ENCODE peak calls at places on chromosomes 6 and 20, in ten cellular contexts. Q is A549; B is non-pigmented ciliary epithelial cell; O is body of pancreas; C is stimulated activated CD4-positive, alpha-beta T cell treated with anti-CD3 and anti-CD28 coated beads, TNF-alpha, amount 100 ng/mL, for 1 hour; G is EL; T is adrenal gland; D is endodermal cell; R is activated T-cell treated with anti-CD3 and anti-CD28 coated beads, Interleukin-2, amount 50 U/mL, for 72 hours; E is COR-L47. P is an unnamed sample.

GRCh38 chr6:10720229-10720959 is 2.5 kb upstream of the TMEM14C start:
- DNase-seq in Q (no peak), D (no peak), O (peak), G (peak), R (peak), C (peak), T (peak), B (no peak), E (peak), P (peak)

GRCh38 chr6:37316071-37316470 is 37.7 kb upstream of the RNF8 start:
- DNase-seq in B (no peak), D (no peak), O (no peak), R (no peak), G (no peak), T (no peak), Q (no peak), E (no peak), C (no peak), P (no peak)

GRCh38 chr6:117555882-117556498 is 46.3 kb downstream of the GOPC start:
- DNase-seq in G (peak), R (peak), Q (no peak), C (peak), T (peak), D (peak), B (no peak), E (no peak), O (peak), P (peak)

GRCh38 chr6:1869766-1870165 is 260.1 kb downstream of the FOXC1 start:
- DNase-seq in O (no peak), G (no peak), D (no peak), R (no peak), C (no peak), E (no peak), T (no peak), Q (no peak), B (no peak), P (no peak)

GRCh38 chr6:37940074-37940847 is 120.7 kb downstream of the ZFAND3 start:
- DNase-seq in G (peak), O (peak), B (peak), Q (no peak), E (no peak), C (no peak), D (no peak), R (no peak), T (peak), P (no peak)

GRCh38 chr6:37459981-37460800 is 27.2 kb downstream of the CMTR1 start:
- DNase-seq in B (no peak), D (peak), E (peak), C (no peak), Q (no peak), R (no peak), G (no peak), O (no peak), T (no peak), P (no peak)

GRCh38 chr20:34954905-34955231 is 738 bp downstream of the GSS start:
- DNase-seq in B (no peak), G (peak), E (peak), R (no peak), T (peak), D (peak), O (no peak), Q (no peak), C (no peak), P (no peak)

GRCh38 chr20:58634818-58635665 is 16.0 kb upstream of the STX16 start:
- DNase-seq in O (no peak), G (peak), R (peak), T (no peak), D (no peak), Q (no peak), E (no peak), B (no peak), C (peak), P (no peak)

GRCh38 chr6:34310846-34311245 is 62.0 kb upstream of the SMIM29 start:
- DNase-seq in D (no peak), R (no peak), T (no peak), E (no peak), O (no peak), Q (no peak), C (no peak), B (no peak), G (no peak), P (no peak)

GRCh38 chr6:160355001-160355400 is 6.8 kb downstream of the SLC22A3 start:
- DNase-seq in C (no peak), D (no peak), E (no peak), B (no peak), R (peak), T (no peak), O (no peak), Q (peak), G (peak), P (no peak)

GRCh38 chr6:54846857-54847721 is 518 bp downstream of the FAM83B start:
- DNase-seq in D (peak), T (no peak), O (no peak), C (no peak), B (no peak), G (peak), E (no peak), Q (no peak), R (no peak), P (no peak)

GRCh38 chr20:42604998-42605970 is 584.4 kb downstream of the PTPRT start:
- DNase-seq in E (no peak), G (no peak), O (no peak), T (no peak), R (no peak), Q (no peak), B (no peak), C (no peak), D (peak), P (no peak)

GRCh38 chr20:57429579-57430202 is 38.5 kb downstream of the RBM38 start:
- DNase-seq in D (no peak), Q (no peak), C (no peak), G (peak), T (peak), B (peak), R (no peak), O (no peak), E (no peak), P (no peak)

GRCh38 chr6:158031445-158032353 is 50.0 kb downstream of the SYNJ2 start:
- DNase-seq in B (no peak), R (peak), T (peak), O (no peak), E (no peak), Q (no peak), D (peak), C (no peak), G (peak), P (peak)

GRCh38 chr20:38249536-38250310 is 10.8 kb downstream of the KIAA1755 start:
- DNase-seq in E (no peak), G (no peak), R (no peak), B (no peak), C (no peak), D (no peak), O (no peak), T (no peak), Q (no peak), P (no peak)

GRCh38 chr6:166678426-166678825 is 51.4 kb upstream of the RPS6KA2 start:
- DNase-seq in T (no peak), G (no peak), R (no peak), C (no peak), B (no peak), Q (peak), E (no peak), O (peak), D (no peak), P (no peak)

GRCh38 chr6:87716928-87717655 is 15.1 kb upstream of the AKIRIN2 start:
- DNase-seq in B (no peak), G (no peak), O (no peak), R (no peak), T (no peak), Q (no peak), C (no peak), E (no peak), D (no peak), P (no peak)

GRCh38 chr20:50094522-50094921 is 18.4 kb downstream of the UBE2V1 start:
- DNase-seq in C (no peak), G (no peak), Q (no peak), O (no peak), R (no peak), B (no peak), E (no peak), D (no peak), T (no peak), P (no peak)

GRCh38 chr6:86030875-86031274 is 388.2 kb upstream of the SYNCRIP start:
- DNase-seq in B (no peak), R (no peak), G (no peak), Q (no peak), D (no peak), C (no peak), E (no peak), T (no peak), O (no peak), P (no peak)

GRCh38 chr20:19903168-19903676 is 113.9 kb upstream of the NAA20 start:
- DNase-seq in E (peak), T (peak), Q (no peak), G (no peak), R (no peak), C (no peak), B (no peak), D (no peak), O (no peak), P (no peak)

GRCh38 chr6:136326038-136326561 is 36.5 kb upstream of the BCLAF1 start:
- DNase-seq in R (no peak), Q (no peak), E (no peak), O (no peak), G (peak), T (no peak), D (no peak), C (no peak), B (no peak), P (no peak)

GRCh38 chr6:132937466-132937906 is 123.1 kb downstream of the RPS12 start:
- DNase-seq in O (peak), G (peak), B (no peak), E (peak), D (peak), T (peak), C (no peak), Q (peak), R (peak), P (no peak)

GRCh38 chr6:105587349-105588115 is 184.7 kb upstream of the PREP start:
- DNase-seq in Q (no peak), E (no peak), O (no peak), G (peak), D (no peak), R (peak), T (no peak), B (no peak), C (no peak), P (no peak)

GRCh38 chr6:96836579-96837137 is 619 bp downstream of the GPR63 start:
- DNase-seq in T (peak), O (peak), E (peak), R (peak), B (no peak), Q (no peak), D (no peak), G (peak), C (no peak), P (no peak)

GRCh38 chr6:30060634-30060981 is 457 bp upstream of the POLR1H start:
- DNase-seq in R (peak), D (no peak), G (peak), T (peak), B (no peak), Q (no peak), E (no peak), O (peak), C (no peak), P (no peak)